ENCODE peak calls at places on chromosomes 12 and 14, in eight cellular contexts. P is ovary; W is OCI-LY7; G is body of pancreas; U is CD8-positive, alpha-beta memory T cell; B is cardiac muscle cell; F is tibial nerve; C is transverse colon. J is an unnamed sample.
A peak's percentile ranks its signal among the peaks of the same experiment; 100 is the strongest.

GRCh38 chr12:32034045-32034444 is 72.6 kb upstream of the BICD1 start:
- DNase-seq in F (no peak), P (no peak), B (peak; percentile 36), W (no peak), G (no peak), U (no peak), C (no peak), J (no peak)

GRCh38 chr14:54191846-54192245 is 205.0 kb upstream of the CDKN3 start:
- DNase-seq in B (no peak), W (no peak), P (no peak), C (no peak), U (no peak), F (no peak), G (no peak), J (no peak)

GRCh38 chr14:56514663-56515371 is 64.8 kb upstream of the TMEM260 start:
- DNase-seq in P (no peak), B (no peak), C (no peak), F (no peak), W (no peak), G (no peak), U (no peak), J (no peak)

GRCh38 chr14:64841121-64841611 is 38.5 kb downstream of the SPTB start:
- DNase-seq in F (no peak), G (no peak), C (no peak), U (no peak), P (no peak), B (peak; percentile 45), W (no peak), J (peak; percentile 39)

GRCh38 chr12:113396828-113397496 is 6.7 kb downstream of the SDS start:
- DNase-seq in C (no peak), G (no peak), W (no peak), F (no peak), P (no peak), B (no peak), U (no peak), J (no peak)

GRCh38 chr14:62189698-62190097 is 427.5 kb downstream of the SNAPC1 start:
- DNase-seq in F (no peak), W (no peak), U (no peak), G (no peak), P (no peak), B (no peak), C (no peak), J (no peak)

GRCh38 chr12:68236421-68237059 is 10.9 kb upstream of the IL26 start:
- DNase-seq in P (no peak), F (no peak), B (no peak), W (peak; percentile 50), C (no peak), G (peak; percentile 45), U (peak; percentile 58), J (no peak)

GRCh38 chr12:52682381-52682660 is 2.1 kb upstream of the KRT1 start:
- DNase-seq in P (no peak), F (no peak), B (no peak), G (no peak), W (no peak), U (no peak), C (no peak), J (no peak)

GRCh38 chr12:42326466-42327226 is 679 bp downstream of the PPHLN1 start:
- DNase-seq in W (peak; percentile 31), G (no peak), F (no peak), U (peak; percentile 46), C (peak; percentile 9), P (no peak), B (peak; percentile 12), J (no peak)

GRCh38 chr12:93379432-93380308 is 1.9 kb downstream of the NUDT4 start:
- DNase-seq in P (no peak), C (no peak), F (no peak), U (no peak), W (no peak), G (no peak), B (no peak), J (no peak)

GRCh38 chr14:96861568-96862310 is 64.6 kb downstream of the VRK1 start:
- DNase-seq in W (no peak), F (no peak), C (no peak), B (peak; percentile 54), P (no peak), G (no peak), U (no peak), J (no peak)

GRCh38 chr14:61254803-61255526 is 26.2 kb downstream of the TMEM30B start:
- DNase-seq in P (no peak), G (no peak), F (no peak), W (no peak), B (no peak), C (no peak), U (no peak), J (no peak)

GRCh38 chr12:96902076-96902475 is 5.0 kb upstream of the NEDD1 start:
- DNase-seq in F (no peak), W (peak; percentile 31), B (no peak), P (no peak), G (no peak), C (no peak), U (no peak), J (no peak)

GRCh38 chr12:26188641-26189040 is 6.7 kb upstream of the SSPN start:
- DNase-seq in F (no peak), B (no peak), U (no peak), C (no peak), W (no peak), G (no peak), P (no peak), J (no peak)

GRCh38 chr14:79820866-79821535 is 390.3 kb downstream of the DIO2 start:
- DNase-seq in C (no peak), U (no peak), P (no peak), W (no peak), B (no peak), G (no peak), F (no peak), J (no peak)

GRCh38 chr14:63995285-63995684 is 142.5 kb downstream of the SYNE2 start:
- DNase-seq in W (no peak), F (no peak), C (no peak), U (no peak), P (no peak), G (no peak), B (no peak), J (no peak)

GRCh38 chr12:115752913-115753726 is 524.4 kb downstream of the MED13L start:
- DNase-seq in W (peak; percentile 44), P (peak; percentile 29), U (no peak), B (peak; percentile 77), F (no peak), G (peak; percentile 37), C (peak; percentile 14), J (peak; percentile 29)

GRCh38 chr12:31989987-31990386 is 30.8 kb downstream of the RESF1 start:
- DNase-seq in C (no peak), P (no peak), W (no peak), G (no peak), F (no peak), B (no peak), U (no peak), J (no peak)

GRCh38 chr12:70920251-70920851 is at the start of gene PTPRR:
- DNase-seq in G (peak; percentile 15), F (no peak), U (no peak), P (peak; percentile 29), W (no peak), B (peak; percentile 63), C (no peak), J (no peak)
- H3K4me3 ChIP-seq in G (no peak within 1 kb of the TSS), F (no peak within 1 kb of the TSS), U (no peak within 1 kb of the TSS), P (no peak within 1 kb of the TSS), W (no peak within 1 kb of the TSS), B (peak within 1 kb of the TSS; percentile 4), C (no peak within 1 kb of the TSS), J (peak within 1 kb of the TSS; percentile 16)

DNA sequence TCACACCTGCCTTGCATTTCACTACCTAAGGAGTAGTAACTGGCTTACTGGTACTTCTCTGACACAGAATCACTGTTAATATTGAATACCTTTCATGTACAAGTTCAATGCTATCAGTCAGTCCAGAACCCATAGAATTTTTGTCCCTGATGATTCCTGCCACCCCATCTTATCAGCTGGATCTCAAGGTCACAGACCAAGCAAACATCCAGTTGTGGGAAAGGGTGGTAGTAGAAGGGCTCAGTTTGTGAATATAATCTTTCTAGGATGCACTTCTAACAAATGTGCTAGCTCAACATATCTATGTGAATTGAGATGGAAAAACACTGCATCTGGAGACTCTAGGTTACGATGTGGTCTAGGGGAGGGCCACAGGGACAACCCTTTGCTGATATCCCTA is 14.1 kb downstream of the PPP1CC start:
- DNase-seq in G (no peak), B (no peak), U (no peak), P (no peak), C (no peak), W (no peak), F (no peak), J (no peak)
- H3K36me3 ChIP-seq in G (peaks cover 24% of the 10 kb centered on the region), B (peaks cover 53% of the 10 kb centered on the region), U (peaks cover 40% of the 10 kb centered on the region), P (no peaks in the 10 kb centered on the region), C (no peaks in the 10 kb centered on the region), W (peaks cover 100% of the 10 kb centered on the region), F (peaks cover 3% of the 10 kb centered on the region), J (peaks cover 22% of the 10 kb centered on the region)

DNA sequence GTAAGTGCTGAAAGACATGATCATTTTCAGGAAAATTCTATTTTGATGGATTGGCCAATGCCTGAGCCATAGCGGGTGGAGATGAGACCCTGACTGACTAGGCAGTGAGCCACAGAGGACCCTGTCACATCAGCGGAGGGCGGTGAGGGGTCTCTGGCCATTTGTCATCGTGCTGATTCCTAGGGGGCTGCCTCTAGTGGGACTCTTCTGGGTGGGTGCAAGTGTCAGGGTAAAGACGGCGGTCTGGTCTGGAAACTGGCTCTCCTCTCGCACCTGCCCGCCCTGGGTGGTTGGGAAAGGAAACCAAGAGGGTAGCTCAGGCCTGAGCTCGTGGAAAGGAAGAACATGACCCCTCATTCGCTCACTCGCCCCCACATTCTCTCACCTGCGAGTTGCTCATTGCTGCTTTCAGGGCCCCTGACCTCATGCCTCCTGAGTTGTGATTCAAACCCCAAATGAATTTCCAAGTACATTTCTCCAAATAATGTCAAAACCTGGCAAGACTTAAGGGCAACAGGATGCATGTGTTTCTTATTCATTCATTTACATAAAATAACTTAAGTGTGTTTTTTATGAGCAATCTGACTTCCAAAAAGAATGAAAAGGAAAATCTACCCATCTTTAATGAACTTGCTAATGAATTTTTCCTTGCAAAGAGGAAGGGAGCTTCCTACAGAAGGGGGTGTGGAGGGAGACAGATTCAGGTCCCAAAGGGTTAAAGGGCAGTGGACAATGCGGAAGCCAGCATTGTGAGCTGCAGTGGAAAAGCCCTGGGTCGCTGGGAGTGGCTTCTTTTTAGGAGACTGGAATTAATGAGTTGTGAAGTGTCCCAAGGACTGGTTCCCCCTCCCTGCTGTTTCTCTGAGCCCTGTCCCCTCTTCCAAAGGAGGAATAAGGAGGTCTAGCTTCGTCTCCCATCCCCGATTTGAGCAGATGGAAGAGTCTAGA is 12.8 kb downstream of the MEG3 start:
- DNase-seq in F (no peak), P (no peak), G (no peak), C (no peak), W (no peak), U (no peak), B (peak; percentile 11), J (no peak)
- H3K4me1 ChIP-seq in F (no peaks in the 10 kb centered on the region), P (no peaks in the 10 kb centered on the region), G (no peaks in the 10 kb centered on the region), C (no peaks in the 10 kb centered on the region), W (no peaks in the 10 kb centered on the region), U (no peaks in the 10 kb centered on the region), B (peaks cover 13% of the 10 kb centered on the region), J (peaks cover 11% of the 10 kb centered on the region)

DNA sequence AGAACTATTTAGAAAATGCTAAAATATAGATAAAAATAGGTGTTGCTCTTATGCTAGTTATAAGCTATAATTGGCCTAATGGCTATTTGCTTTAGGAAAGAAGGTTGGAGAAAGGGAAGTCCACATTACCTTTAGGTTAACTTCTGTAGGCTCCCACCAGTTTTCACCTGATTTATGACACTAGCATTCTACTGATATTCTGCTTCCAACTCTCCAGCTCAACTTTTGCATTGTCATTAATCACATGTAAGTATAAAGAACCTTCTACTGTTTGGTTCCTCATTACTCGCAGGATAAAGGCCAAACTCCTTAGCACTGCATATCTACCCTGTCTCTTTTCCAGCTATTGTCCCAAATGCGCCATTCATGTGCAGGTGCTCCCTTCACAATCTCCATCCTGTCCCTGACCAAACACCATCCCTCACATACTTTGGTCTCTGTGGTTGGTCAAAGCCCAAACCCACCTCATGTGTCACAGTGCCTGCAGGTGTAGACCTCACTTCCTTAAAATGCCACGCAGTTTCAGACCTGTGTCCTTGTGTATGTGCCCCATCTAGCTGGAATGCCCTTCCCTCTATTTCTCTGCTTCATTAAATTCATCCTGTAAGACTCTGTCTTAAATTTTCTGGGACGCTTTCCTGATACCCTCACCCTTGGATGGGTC is 3.3 kb downstream of the DDHD1 start:
- DNase-seq in C (no peak), P (no peak), G (no peak), F (no peak), U (no peak), B (no peak), W (peak; percentile 55), J (no peak)
- H3K4me3 ChIP-seq in C (no peak overlapping the region), P (no peak overlapping the region), G (no peak overlapping the region), F (no peak overlapping the region), U (peak overlapping the region; percentile 33), B (no peak overlapping the region), W (peak overlapping the region; percentile 85), J (no peak overlapping the region)

J was measured in iPS DF 6.9.